ENCODE peak calls at places on chromosomes 11 and 22, in ten cellular contexts. One of them, this sample, is unnamed.

GRCh38 chr11:65103476-65103875 is 7.5 kb downstream of the VPS51 start:
- DNase-seq in cardiac septum: no peak
- DNase-seq in CD14-positive monocyte: no peak
- DNase-seq in CD4-positive, alpha-beta T cell: no peak
- DNase-seq in putamen: no peak
- DNase-seq in progenitor cell of endocrine pancreas: no peak
- DNase-seq in mucosa of gallbladder: no peak
- DNase-seq in left lobe of liver: no peak
- DNase-seq in omental fat pad: no peak
- DNase-seq in mesothelial cell of epicardium: no peak
- DNase-seq in this sample: no peak

GRCh38 chr11:74226907-74227306 is 55.8 kb downstream of the PPME1 start:
- DNase-seq in cardiac septum: no peak
- DNase-seq in CD14-positive monocyte: no peak
- DNase-seq in CD4-positive, alpha-beta T cell: no peak
- DNase-seq in putamen: no peak
- DNase-seq in progenitor cell of endocrine pancreas: no peak
- DNase-seq in mucosa of gallbladder: no peak
- DNase-seq in left lobe of liver: no peak
- DNase-seq in omental fat pad: no peak
- DNase-seq in mesothelial cell of epicardium: no peak
- DNase-seq in this sample: no peak

GRCh38 chr11:112453601-112454577 is 193.2 kb upstream of the PLET1 start:
- DNase-seq in cardiac septum: no peak
- DNase-seq in CD14-positive monocyte: no peak
- DNase-seq in CD4-positive, alpha-beta T cell: peak
- DNase-seq in putamen: no peak
- DNase-seq in progenitor cell of endocrine pancreas: no peak
- DNase-seq in mucosa of gallbladder: no peak
- DNase-seq in left lobe of liver: peak
- DNase-seq in omental fat pad: no peak
- DNase-seq in mesothelial cell of epicardium: no peak
- DNase-seq in this sample: peak

GRCh38 chr11:20647976-20648565 is 21.3 kb upstream of the NELL1 start:
- DNase-seq in cardiac septum: no peak
- DNase-seq in CD14-positive monocyte: no peak
- DNase-seq in CD4-positive, alpha-beta T cell: peak
- DNase-seq in putamen: peak
- DNase-seq in progenitor cell of endocrine pancreas: peak
- DNase-seq in mucosa of gallbladder: peak
- DNase-seq in left lobe of liver: no peak
- DNase-seq in omental fat pad: no peak
- DNase-seq in mesothelial cell of epicardium: peak
- DNase-seq in this sample: peak

GRCh38 chr11:104609297-104609696 is 289.0 kb downstream of the CASP12 start:
- DNase-seq in cardiac septum: no peak
- DNase-seq in CD14-positive monocyte: peak
- DNase-seq in CD4-positive, alpha-beta T cell: peak
- DNase-seq in putamen: peak
- DNase-seq in progenitor cell of endocrine pancreas: no peak
- DNase-seq in mucosa of gallbladder: peak
- DNase-seq in left lobe of liver: no peak
- DNase-seq in omental fat pad: no peak
- DNase-seq in mesothelial cell of epicardium: no peak
- DNase-seq in this sample: peak

GRCh38 chr11:74838188-74838587 is 89.5 kb downstream of the RNF169 start:
- DNase-seq in cardiac septum: no peak
- DNase-seq in CD14-positive monocyte: no peak
- DNase-seq in CD4-positive, alpha-beta T cell: no peak
- DNase-seq in putamen: no peak
- DNase-seq in progenitor cell of endocrine pancreas: no peak
- DNase-seq in mucosa of gallbladder: no peak
- DNase-seq in left lobe of liver: no peak
- DNase-seq in omental fat pad: no peak
- DNase-seq in mesothelial cell of epicardium: no peak
- DNase-seq in this sample: no peak

GRCh38 chr22:32619614-32620426 is 145.2 kb downstream of the FBXO7 start:
- DNase-seq in cardiac septum: no peak
- DNase-seq in CD14-positive monocyte: no peak
- DNase-seq in CD4-positive, alpha-beta T cell: no peak
- DNase-seq in putamen: no peak
- DNase-seq in progenitor cell of endocrine pancreas: no peak
- DNase-seq in mucosa of gallbladder: no peak
- DNase-seq in left lobe of liver: peak
- DNase-seq in omental fat pad: no peak
- DNase-seq in mesothelial cell of epicardium: no peak
- DNase-seq in this sample: no peak

GRCh38 chr22:22720201-22720723 is 75.8 kb downstream of the GGTLC2 start:
- DNase-seq in cardiac septum: no peak
- DNase-seq in CD14-positive monocyte: peak
- DNase-seq in CD4-positive, alpha-beta T cell: no peak
- DNase-seq in putamen: no peak
- DNase-seq in progenitor cell of endocrine pancreas: peak
- DNase-seq in mucosa of gallbladder: peak
- DNase-seq in left lobe of liver: no peak
- DNase-seq in omental fat pad: no peak
- DNase-seq in mesothelial cell of epicardium: no peak
- DNase-seq in this sample: peak

GRCh38 chr11:67262731-67263675 is 3.3 kb upstream of the GRK2 start:
- DNase-seq in cardiac septum: peak
- DNase-seq in CD14-positive monocyte: peak
- DNase-seq in CD4-positive, alpha-beta T cell: peak
- DNase-seq in putamen: peak
- DNase-seq in progenitor cell of endocrine pancreas: peak
- DNase-seq in mucosa of gallbladder: peak
- DNase-seq in left lobe of liver: peak
- DNase-seq in omental fat pad: peak
- DNase-seq in mesothelial cell of epicardium: peak
- DNase-seq in this sample: peak

GRCh38 chr11:102318469-102318868 is 1.2 kb downstream of the BIRC3 start:
- DNase-seq in cardiac septum: no peak
- DNase-seq in CD14-positive monocyte: peak
- DNase-seq in CD4-positive, alpha-beta T cell: peak
- DNase-seq in putamen: no peak
- DNase-seq in progenitor cell of endocrine pancreas: no peak
- DNase-seq in mucosa of gallbladder: no peak
- DNase-seq in left lobe of liver: no peak
- DNase-seq in omental fat pad: no peak
- DNase-seq in mesothelial cell of epicardium: no peak
- DNase-seq in this sample: no peak

GRCh38 chr11:79088967-79089366 is 351.9 kb downstream of the TENM4 start:
- DNase-seq in cardiac septum: peak
- DNase-seq in CD14-positive monocyte: no peak
- DNase-seq in CD4-positive, alpha-beta T cell: no peak
- DNase-seq in putamen: no peak
- DNase-seq in progenitor cell of endocrine pancreas: no peak
- DNase-seq in mucosa of gallbladder: no peak
- DNase-seq in left lobe of liver: no peak
- DNase-seq in omental fat pad: no peak
- DNase-seq in mesothelial cell of epicardium: no peak
- DNase-seq in this sample: no peak

GRCh38 chr22:45154383-45154782 is 9.3 kb upstream of the NUP50 start:
- DNase-seq in cardiac septum: no peak
- DNase-seq in CD14-positive monocyte: no peak
- DNase-seq in CD4-positive, alpha-beta T cell: no peak
- DNase-seq in putamen: no peak
- DNase-seq in progenitor cell of endocrine pancreas: no peak
- DNase-seq in mucosa of gallbladder: no peak
- DNase-seq in left lobe of liver: no peak
- DNase-seq in omental fat pad: no peak
- DNase-seq in mesothelial cell of epicardium: no peak
- DNase-seq in this sample: no peak

GRCh38 chr11:76621466-76621865 is 49.1 kb downstream of the LRRC32 start:
- DNase-seq in cardiac septum: peak
- DNase-seq in CD14-positive monocyte: no peak
- DNase-seq in CD4-positive, alpha-beta T cell: no peak
- DNase-seq in putamen: no peak
- DNase-seq in progenitor cell of endocrine pancreas: no peak
- DNase-seq in mucosa of gallbladder: no peak
- DNase-seq in left lobe of liver: no peak
- DNase-seq in omental fat pad: no peak
- DNase-seq in mesothelial cell of epicardium: no peak
- DNase-seq in this sample: no peak

GRCh38 chr11:55719608-55720160 is 53.6 kb upstream of the OR5D13 start:
- DNase-seq in cardiac septum: no peak
- DNase-seq in CD14-positive monocyte: no peak
- DNase-seq in CD4-positive, alpha-beta T cell: no peak
- DNase-seq in putamen: no peak
- DNase-seq in progenitor cell of endocrine pancreas: no peak
- DNase-seq in mucosa of gallbladder: no peak
- DNase-seq in left lobe of liver: no peak
- DNase-seq in omental fat pad: no peak
- DNase-seq in mesothelial cell of epicardium: no peak
- DNase-seq in this sample: no peak

GRCh38 chr11:514606-515005 is 7.6 kb upstream of the RNH1 start:
- DNase-seq in cardiac septum: no peak
- DNase-seq in CD14-positive monocyte: no peak
- DNase-seq in CD4-positive, alpha-beta T cell: no peak
- DNase-seq in putamen: no peak
- DNase-seq in progenitor cell of endocrine pancreas: no peak
- DNase-seq in mucosa of gallbladder: no peak
- DNase-seq in left lobe of liver: no peak
- DNase-seq in omental fat pad: no peak
- DNase-seq in mesothelial cell of epicardium: no peak
- DNase-seq in this sample: no peak

GRCh38 chr11:46628961-46629360 is 11.6 kb downstream of the ATG13 start:
- DNase-seq in cardiac septum: no peak
- DNase-seq in CD14-positive monocyte: no peak
- DNase-seq in CD4-positive, alpha-beta T cell: no peak
- DNase-seq in putamen: no peak
- DNase-seq in progenitor cell of endocrine pancreas: no peak
- DNase-seq in mucosa of gallbladder: no peak
- DNase-seq in left lobe of liver: peak
- DNase-seq in omental fat pad: no peak
- DNase-seq in mesothelial cell of epicardium: no peak
- DNase-seq in this sample: no peak

GRCh38 chr11:18245396-18245795 is 3.1 kb downstream of the SAA2 start:
- DNase-seq in cardiac septum: no peak
- DNase-seq in CD14-positive monocyte: no peak
- DNase-seq in CD4-positive, alpha-beta T cell: no peak
- DNase-seq in putamen: no peak
- DNase-seq in progenitor cell of endocrine pancreas: no peak
- DNase-seq in mucosa of gallbladder: no peak
- DNase-seq in left lobe of liver: no peak
- DNase-seq in omental fat pad: no peak
- DNase-seq in mesothelial cell of epicardium: no peak
- DNase-seq in this sample: no peak

GRCh38 chr11:125141686-125142535 is 22.6 kb upstream of the PKNOX2 start:
- DNase-seq in cardiac septum: no peak
- DNase-seq in CD14-positive monocyte: no peak
- DNase-seq in CD4-positive, alpha-beta T cell: peak
- DNase-seq in putamen: no peak
- DNase-seq in progenitor cell of endocrine pancreas: peak
- DNase-seq in mucosa of gallbladder: peak
- DNase-seq in left lobe of liver: no peak
- DNase-seq in omental fat pad: peak
- DNase-seq in mesothelial cell of epicardium: peak
- DNase-seq in this sample: no peak

GRCh38 chr11:92425127-92425526 is 200.5 kb downstream of the FAT3 start:
- DNase-seq in cardiac septum: no peak
- DNase-seq in CD14-positive monocyte: no peak
- DNase-seq in CD4-positive, alpha-beta T cell: no peak
- DNase-seq in putamen: no peak
- DNase-seq in progenitor cell of endocrine pancreas: no peak
- DNase-seq in mucosa of gallbladder: no peak
- DNase-seq in left lobe of liver: no peak
- DNase-seq in omental fat pad: no peak
- DNase-seq in mesothelial cell of epicardium: no peak
- DNase-seq in this sample: no peak

GRCh38 chr11:3984896-3985295 is 109.7 kb upstream of the RRM1 start:
- DNase-seq in cardiac septum: no peak
- DNase-seq in CD14-positive monocyte: no peak
- DNase-seq in CD4-positive, alpha-beta T cell: peak
- DNase-seq in putamen: no peak
- DNase-seq in progenitor cell of endocrine pancreas: no peak
- DNase-seq in mucosa of gallbladder: no peak
- DNase-seq in left lobe of liver: no peak
- DNase-seq in omental fat pad: no peak
- DNase-seq in mesothelial cell of epicardium: no peak
- DNase-seq in this sample: no peak

GRCh38 chr11:30392221-30392784 is 69.4 kb downstream of the ARL14EP start:
- DNase-seq in cardiac septum: no peak
- DNase-seq in CD14-positive monocyte: no peak
- DNase-seq in CD4-positive, alpha-beta T cell: no peak
- DNase-seq in putamen: peak
- DNase-seq in progenitor cell of endocrine pancreas: no peak
- DNase-seq in mucosa of gallbladder: no peak
- DNase-seq in left lobe of liver: no peak
- DNase-seq in omental fat pad: no peak
- DNase-seq in mesothelial cell of epicardium: no peak
- DNase-seq in this sample: peak

GRCh38 chr11:86499723-86500129 is 125.0 kb downstream of the CCDC81 start:
- DNase-seq in cardiac septum: no peak
- DNase-seq in CD14-positive monocyte: no peak
- DNase-seq in CD4-positive, alpha-beta T cell: no peak
- DNase-seq in putamen: no peak
- DNase-seq in progenitor cell of endocrine pancreas: no peak
- DNase-seq in mucosa of gallbladder: peak
- DNase-seq in left lobe of liver: peak
- DNase-seq in omental fat pad: no peak
- DNase-seq in mesothelial cell of epicardium: no peak
- DNase-seq in this sample: no peak

GRCh38 chr11:69774354-69775162 is 583 bp downstream of the FGF4 start:
- DNase-seq in cardiac septum: no peak
- DNase-seq in CD14-positive monocyte: peak
- DNase-seq in CD4-positive, alpha-beta T cell: no peak
- DNase-seq in putamen: no peak
- DNase-seq in progenitor cell of endocrine pancreas: no peak
- DNase-seq in mucosa of gallbladder: no peak
- DNase-seq in left lobe of liver: no peak
- DNase-seq in omental fat pad: no peak
- DNase-seq in mesothelial cell of epicardium: no peak
- DNase-seq in this sample: no peak

GRCh38 chr22:44658371-44658953 is 43.5 kb upstream of the PRR5 start:
- DNase-seq in cardiac septum: no peak
- DNase-seq in CD14-positive monocyte: no peak
- DNase-seq in CD4-positive, alpha-beta T cell: no peak
- DNase-seq in putamen: peak
- DNase-seq in progenitor cell of endocrine pancreas: no peak
- DNase-seq in mucosa of gallbladder: peak
- DNase-seq in left lobe of liver: no peak
- DNase-seq in omental fat pad: no peak
- DNase-seq in mesothelial cell of epicardium: no peak
- DNase-seq in this sample: no peak

GRCh38 chr11:2459796-2460531 is 15.2 kb downstream of the KCNQ1 start:
- DNase-seq in cardiac septum: peak
- DNase-seq in CD14-positive monocyte: no peak
- DNase-seq in CD4-positive, alpha-beta T cell: no peak
- DNase-seq in putamen: no peak
- DNase-seq in progenitor cell of endocrine pancreas: no peak
- DNase-seq in mucosa of gallbladder: no peak
- DNase-seq in left lobe of liver: no peak
- DNase-seq in omental fat pad: no peak
- DNase-seq in mesothelial cell of epicardium: peak
- DNase-seq in this sample: no peak

GRCh38 chr11:74008373-74009229 is at the start of gene UCP3:
- DNase-seq in cardiac septum: no peak
- DNase-seq in CD14-positive monocyte: no peak
- DNase-seq in CD4-positive, alpha-beta T cell: no peak
- DNase-seq in putamen: no peak
- DNase-seq in progenitor cell of endocrine pancreas: no peak
- DNase-seq in mucosa of gallbladder: no peak
- DNase-seq in left lobe of liver: no peak
- DNase-seq in omental fat pad: no peak
- DNase-seq in mesothelial cell of epicardium: no peak
- DNase-seq in this sample: no peak

GRCh38 chr22:45804986-45805325 is 133.3 kb downstream of the ATXN10 start:
- DNase-seq in cardiac septum: no peak
- DNase-seq in CD14-positive monocyte: no peak
- DNase-seq in CD4-positive, alpha-beta T cell: no peak
- DNase-seq in putamen: no peak
- DNase-seq in progenitor cell of endocrine pancreas: no peak
- DNase-seq in mucosa of gallbladder: no peak
- DNase-seq in left lobe of liver: no peak
- DNase-seq in omental fat pad: no peak
- DNase-seq in mesothelial cell of epicardium: no peak
- DNase-seq in this sample: peak